ENCODE peak calls at places on chromosomes 12 and 14, in four cellular contexts. K is AG10803; Y is activated T-helper 9 cell treated with anti-CD3 and anti-CD28 coated beads, Interleukin-2, amount 50 U/mL, for 16 hours; H is activated T-cell treated with anti-CD3 and anti-CD28 coated beads for 1 hour. M is an unnamed sample.

GRCh38 chr12:47987411-47988072 is 16.7 kb downstream of the COL2A1 start:
- DNase-seq in Y (no peak), H (no peak), K (peak), M (no peak)

GRCh38 chr12:55955800-55956508 is 9.9 kb downstream of the PMEL start:
- DNase-seq in H (peak), K (peak), Y (no peak), M (no peak)

GRCh38 chr14:98444077-98444476 is 827.9 kb downstream of the BCL11B start:
- DNase-seq in H (no peak), Y (no peak), K (no peak), M (no peak)

GRCh38 chr12:41653386-41654110 is 465.4 kb downstream of the PDZRN4 start:
- DNase-seq in H (no peak), K (no peak), Y (no peak), M (no peak)

GRCh38 chr12:47868552-47869031 is 36.2 kb downstream of the VDR start:
- DNase-seq in K (no peak), H (no peak), Y (no peak), M (no peak)

GRCh38 chr12:52224154-52224553 is 8.9 kb upstream of the KRT7 start:
- DNase-seq in H (no peak), Y (no peak), K (peak), M (no peak)

GRCh38 chr14:96057738-96058137 is 18.6 kb downstream of the C14orf132 start:
- DNase-seq in H (no peak), K (no peak), Y (no peak), M (no peak)

GRCh38 chr12:4584281-4584680 is 22.3 kb downstream of the DYRK4 start:
- DNase-seq in H (no peak), Y (no peak), K (no peak), M (no peak)

GRCh38 chr12:56081393-56082347 is 1.7 kb downstream of the ERBB3 start:
- DNase-seq in K (no peak), H (no peak), Y (no peak), M (no peak)

GRCh38 chr12:81809829-81810595 is 50.9 kb upstream of the PPFIA2 start:
- DNase-seq in K (no peak), Y (no peak), H (no peak), M (no peak)

GRCh38 chr12:128818065-128819022 is 5.4 kb downstream of the SLC15A4 start:
- DNase-seq in Y (no peak), K (peak), H (no peak), M (no peak)

GRCh38 chr12:108564724-108565123 is 2.3 kb downstream of the ISCU start:
- DNase-seq in K (no peak), Y (no peak), H (no peak), M (no peak)

GRCh38 chr14:98754343-98755025 is 517.5 kb downstream of the BCL11B start:
- DNase-seq in K (peak), H (no peak), Y (no peak), M (no peak)

GRCh38 chr12:10615532-10615931 is 2.1 kb upstream of the MAGOHB start:
- DNase-seq in K (no peak), Y (no peak), H (no peak), M (no peak)

GRCh38 chr14:55276736-55277135 is 5.5 kb downstream of the FBXO34 start:
- DNase-seq in Y (no peak), H (no peak), K (no peak), M (no peak)

GRCh38 chr12:49536526-49537195 is 2.2 kb upstream of the KCNH3 start:
- DNase-seq in H (no peak), Y (no peak), K (no peak), M (no peak)

GRCh38 chr14:104940526-104941150 is 16.0 kb downstream of the PLD4 start:
- DNase-seq in K (no peak), Y (no peak), H (no peak), M (no peak)

GRCh38 chr14:57974896-57975295 is 109.0 kb upstream of the SLC35F4 start:
- DNase-seq in H (no peak), Y (no peak), K (no peak), M (no peak)

GRCh38 chr12:21643758-21644157 is 13.9 kb downstream of the LDHB start:
- DNase-seq in Y (no peak), H (no peak), K (no peak), M (no peak)

GRCh38 chr12:24709201-24709600 is 239.7 kb downstream of the BCAT1 start:
- DNase-seq in H (no peak), K (peak), Y (no peak), M (no peak)

GRCh38 chr12:67155863-67156262 is 113.3 kb upstream of the CAND1 start:
- DNase-seq in Y (no peak), H (no peak), K (peak), M (no peak)

GRCh38 chr12:50411051-50411660 is 10.5 kb downstream of the LARP4 start:
- DNase-seq in Y (no peak), K (peak), H (no peak), M (no peak)

GRCh38 chr12:10968765-10969456 is 17.8 kb downstream of the TAS2R50 start:
- DNase-seq in K (peak), Y (no peak), H (no peak), M (no peak)

GRCh38 chr14:88363624-88364023 is 21.8 kb upstream of the SPATA7 start:
- DNase-seq in K (no peak), Y (no peak), H (no peak), M (no peak)

GRCh38 chr12:117228239-117228638 is 38.0 kb upstream of the FBXO21 start:
- DNase-seq in Y (no peak), K (no peak), H (no peak), M (no peak)

GRCh38 chr12:94795053-94795452 is 144.7 kb upstream of the TMCC3 start:
- DNase-seq in H (no peak), Y (no peak), K (no peak), M (peak)

GRCh38 chr12:57101892-57102695 is 9.1 kb downstream of the STAT6 start:
- DNase-seq in K (no peak), H (no peak), Y (no peak), M (no peak)

GRCh38 chr14:59098377-59098776 is 90.1 kb upstream of the DAAM1 start:
- DNase-seq in Y (no peak), K (peak), H (no peak), M (no peak)

GRCh38 chr14:61260939-61261776 is 20.0 kb downstream of the TMEM30B start:
- DNase-seq in K (peak), Y (no peak), H (no peak), M (no peak)

GRCh38 chr12:6946033-6946919 is 2.5 kb downstream of the C12orf57 start:
- DNase-seq in Y (no peak), H (no peak), K (no peak), M (no peak)

GRCh38 chr12:38411426-38411825 is 94.9 kb downstream of the ALG10B start:
- DNase-seq in K (no peak), H (no peak), Y (no peak), M (no peak)

GRCh38 chr14:95472819-95473251 is 43.6 kb downstream of the SYNE3 start:
- DNase-seq in H (no peak), Y (no peak), K (peak), M (no peak)

GRCh38 chr12:96635844-96636243 is 146.5 kb downstream of the CFAP54 start:
- DNase-seq in K (no peak), H (no peak), Y (no peak), M (no peak)

GRCh38 chr12:114396153-114396868 is 9.6 kb downstream of the TBX5 start:
- DNase-seq in H (no peak), K (no peak), Y (no peak), M (no peak)

GRCh38 chr14:89249296-89249565 is 167.8 kb downstream of the FOXN3 start:
- DNase-seq in Y (no peak), H (no peak), K (no peak), M (no peak)

GRCh38 chr12:38886064-38886463 is 19.3 kb downstream of the CPNE8 start:
- DNase-seq in Y (no peak), H (no peak), K (peak), M (no peak)

GRCh38 chr12:124762791-124763593 is 100.7 kb downstream of the SCARB1 start:
- DNase-seq in H (no peak), K (peak), Y (no peak), M (no peak)

GRCh38 chr14:96662116-96662901 is 134.9 kb upstream of the VRK1 start:
- DNase-seq in K (no peak), Y (no peak), H (no peak), M (no peak)

GRCh38 chr12:98816720-98817119 is 171.6 kb downstream of the APAF1 start:
- DNase-seq in K (no peak), H (no peak), Y (no peak), M (no peak)